ENCODE peak calls at places on chromosome 20, in eight cellular contexts. A is left ventricle myocardium inferior, O is A549, B is endothelial cell, T is RKO, Q is EH, I is NCI-H69, C is LoVo. M is an unnamed sample.

GRCh38 chr20:47126709-47127108 is 229.8 kb downstream of the ZMYND8 start:
- DNase-seq in A (no peak), O (no peak), B (no peak), T (no peak), Q (peak), I (no peak), C (no peak), M (peak)

GRCh38 chr20:36499723-36500501 is 41.4 kb upstream of the MYL9 start:
- DNase-seq in A (no peak), O (no peak), B (no peak), T (no peak), Q (peak), I (no peak), C (no peak), M (no peak)

GRCh38 chr20:63698739-63699465 is 2.5 kb downstream of the TNFRSF6B start:
- DNase-seq in A (no peak), O (peak), B (peak), T (peak), Q (peak), I (peak), C (no peak), M (peak)

GRCh38 chr20:45028424-45029136 is 62.3 kb downstream of the STK4 start:
- DNase-seq in A (no peak), O (no peak), B (no peak), T (no peak), Q (no peak), I (no peak), C (no peak), M (no peak)

GRCh38 chr20:47664744-47665143 is 120.5 kb downstream of the SULF2 start:
- DNase-seq in A (no peak), O (no peak), B (no peak), T (no peak), Q (no peak), I (no peak), C (no peak), M (no peak)

GRCh38 chr20:20368414-20369352 is 779 bp downstream of the INSM1 start:
- DNase-seq in A (no peak), O (peak), B (peak), T (no peak), Q (no peak), I (peak), C (no peak), M (no peak)

GRCh38 chr20:9989066-9989724 is 45.6 kb upstream of the ANKEF1 start:
- DNase-seq in A (no peak), O (no peak), B (no peak), T (no peak), Q (peak), I (no peak), C (no peak), M (peak)

GRCh38 chr20:32354592-32355416 is 3.3 kb upstream of the ASXL1 start:
- DNase-seq in A (no peak), O (peak), B (no peak), T (no peak), Q (peak), I (peak), C (peak), M (peak)

GRCh38 chr20:7505835-7506221 is 434.4 kb downstream of the HAO1 start:
- DNase-seq in A (no peak), O (no peak), B (no peak), T (no peak), Q (no peak), I (peak), C (no peak), M (no peak)

GRCh38 chr20:46332373-46333135 is 24.3 kb upstream of the CDH22 start:
- DNase-seq in A (no peak), O (no peak), B (no peak), T (no peak), Q (no peak), I (peak), C (no peak), M (no peak)

GRCh38 chr20:52127309-52127708 is 64.3 kb downstream of the ZFP64 start:
- DNase-seq in A (no peak), O (no peak), B (no peak), T (no peak), Q (no peak), I (no peak), C (no peak), M (no peak)

GRCh38 chr20:10282930-10283556 is 64.4 kb downstream of the SNAP25 start:
- DNase-seq in A (no peak), O (peak), B (no peak), T (peak), Q (peak), I (no peak), C (no peak), M (no peak)

GRCh38 chr20:14925286-14925685 is 587.9 kb upstream of the FLRT3 start:
- DNase-seq in A (no peak), O (no peak), B (no peak), T (no peak), Q (peak), I (peak), C (peak), M (peak)

GRCh38 chr20:54254596-54254995 is 46.7 kb downstream of the PFDN4 start:
- DNase-seq in A (no peak), O (no peak), B (no peak), T (no peak), Q (peak), I (no peak), C (no peak), M (no peak)

GRCh38 chr20:53606364-53606985 is 12.8 kb upstream of the ZNF217 start:
- DNase-seq in A (no peak), O (no peak), B (no peak), T (no peak), Q (peak), I (no peak), C (no peak), M (peak)

GRCh38 chr20:57505991-57506390 is 18.9 kb downstream of the CTCFL start:
- DNase-seq in A (no peak), O (no peak), B (no peak), T (no peak), Q (no peak), I (peak), C (no peak), M (no peak)

GRCh38 chr20:45452772-45453171 is 16.8 kb upstream of the WFDC2 start:
- DNase-seq in A (no peak), O (no peak), B (no peak), T (no peak), Q (no peak), I (no peak), C (no peak), M (no peak)

GRCh38 chr20:31712564-31713311 is 9.9 kb downstream of the BCL2L1 start:
- DNase-seq in A (peak), O (peak), B (no peak), T (no peak), Q (peak), I (peak), C (peak), M (peak)